ENCODE peak calls at places on chromosomes 3 and 15, in seven cellular contexts. E, V, T, G, U, W and D are unnamed samples. For H3K9me3, the result is how much of the 10 kb centered on the place peaks cover.

GRCh38 chr3:51681453-51681852 is 10.4 kb downstream of the TEX264 start:
- DNase-seq in V (no peak), U (no peak), E (no peak), G (peak), T (peak), W (peak), D (no peak)

GRCh38 chr15:68526269-68526668 is 52.5 kb upstream of the CORO2B start:
- DNase-seq in U (no peak), W (no peak), G (no peak), E (no peak), T (peak), V (no peak), D (no peak)

GRCh38 chr3:73215286-73215685 is 153.8 kb downstream of the EBLN2 start:
- DNase-seq in W (no peak), T (no peak), G (no peak), V (no peak), E (no peak), U (no peak), D (no peak)

GRCh38 chr3:157082305-157082981 is 77.5 kb downstream of the CCNL1 start:
- DNase-seq in G (peak), E (no peak), W (no peak), U (no peak), V (peak), T (peak), D (peak)

GRCh38 chr3:1172642-1173041 is 79.8 kb downstream of the CNTN6 start:
- DNase-seq in V (no peak), E (no peak), T (no peak), W (no peak), G (no peak), U (no peak), D (no peak)

GRCh38 chr3:146334151-146334550 is 83.2 kb upstream of the PLSCR4 start:
- DNase-seq in T (peak), W (no peak), V (no peak), U (no peak), G (no peak), E (no peak), D (no peak)

GRCh38 chr3:153080778-153081240 is 81.2 kb upstream of the RAP2B start:
- DNase-seq in T (no peak), E (no peak), W (no peak), V (no peak), G (no peak), U (no peak), D (no peak)

GRCh38 chr15:101159096-101159935 is 92.5 kb downstream of the CHSY1 start:
- DNase-seq in T (no peak), V (no peak), E (no peak), U (no peak), G (no peak), W (no peak), D (no peak)

GRCh38 chr15:78232951-78233350 is 1.4 kb downstream of the ACSBG1 start:
- DNase-seq in G (no peak), V (no peak), U (no peak), T (no peak), E (no peak), W (no peak), D (no peak)

GRCh38 chr3:190387578-190388213 is at the start of gene CLDN16:
- DNase-seq in T (no peak), G (no peak), V (no peak), E (no peak), U (no peak), W (no peak), D (no peak)

GRCh38 chr15:67812232-67812631 is 13.1 kb upstream of the SKOR1 start:
- DNase-seq in T (no peak), W (no peak), U (no peak), G (no peak), E (no peak), V (no peak), D (no peak)

GRCh38 chr15:78129098-78130011 is 1.9 kb downstream of the CIB2 start:
- DNase-seq in E (no peak), W (no peak), U (no peak), V (no peak), T (no peak), G (no peak), D (no peak)

GRCh38 chr3:170584585-170585007 is 1.3 kb downstream of the SLC7A14 start:
- DNase-seq in U (no peak), E (peak), V (peak), T (peak), W (no peak), G (peak), D (peak)

GRCh38 chr3:133926736-133927542 is 31.3 kb upstream of the RAB6B start:
- DNase-seq in U (no peak), T (no peak), E (no peak), V (no peak), G (no peak), W (no peak), D (peak)

GRCh38 chr15:99895189-99895955 is 162.1 kb upstream of the LYSMD4 start:
- DNase-seq in E (no peak), G (no peak), T (no peak), V (no peak), U (no peak), W (no peak), D (no peak)

GRCh38 chr15:99703603-99704443 is 29.4 kb downstream of the LYSMD4 start:
- DNase-seq in W (no peak), G (no peak), E (peak), U (peak), V (no peak), T (peak), D (peak)

GRCh38 chr3:66993082-66993481 is 5.0 kb upstream of the KBTBD8 start:
- DNase-seq in E (no peak), G (no peak), W (no peak), T (no peak), V (no peak), U (no peak), D (no peak)

GRCh38 chr3:98829246-98829832 is 66.2 kb downstream of the ST3GAL6 start:
- DNase-seq in V (no peak), W (no peak), E (no peak), U (no peak), T (no peak), G (no peak), D (no peak)

GRCh38 chr3:23479615-23480323 is 276.6 kb downstream of the UBE2E2 start:
- DNase-seq in V (no peak), G (no peak), T (no peak), U (no peak), E (no peak), W (no peak), D (no peak)

GRCh38 chr3:126858887-126859286 is 124.0 kb upstream of the PLXNA1 start:
- DNase-seq in W (no peak), E (no peak), U (peak), G (no peak), T (peak), V (no peak), D (peak)

GRCh38 chr3:108088697-108089096 is 2.1 kb downstream of the CD47 start:
- DNase-seq in W (no peak), T (peak), E (no peak), V (no peak), G (no peak), U (no peak), D (peak)

GRCh38 chr15:67384761-67385160 is 130.2 kb downstream of the IQCH start:
- DNase-seq in U (no peak), W (no peak), E (no peak), V (no peak), G (no peak), T (no peak), D (no peak)

GRCh38 chr3:63818282-63819150 is 583 bp upstream of the C3orf49 start:
- DNase-seq in G (peak), E (peak), T (peak), V (peak), U (peak), W (peak), D (peak)

GRCh38 chr3:24253336-24253735 is 241.3 kb downstream of the THRB start:
- DNase-seq in T (no peak), E (no peak), U (no peak), V (no peak), G (no peak), W (no peak), D (no peak)

GRCh38 chr15:27774638-27775037 is 324.5 kb downstream of the OCA2 start:
- DNase-seq in T (no peak), U (no peak), G (no peak), V (no peak), E (no peak), W (no peak), D (no peak)
- H3K9me3 ChIP-seq in T (half or more), U (under half), G (under half), V (under half), E (under half), W (under half), D (under half)

GRCh38 chr3:21417991-21418390 is 333.0 kb downstream of the ZNF385D start:
- DNase-seq in W (no peak), U (no peak), E (no peak), T (no peak), G (no peak), V (no peak), D (no peak)
- H3K9me3 ChIP-seq in W (under half), U (under half), E (under half), T (under half), G (under half), V (under half), D (under half)

GRCh38 chr15:22263738-22264137 is 183.4 kb downstream of the OR4M2 start:
- DNase-seq in V (no peak), U (no peak), G (no peak), T (no peak), E (no peak), W (no peak), D (no peak)

GRCh38 chr15:22262613-22263020 is 182.3 kb downstream of the OR4M2 start:
- DNase-seq in U (no peak), E (no peak), W (peak), G (no peak), T (no peak), V (no peak), D (no peak)

GRCh38 chr15:22265056-22265945 is 185.0 kb downstream of the OR4M2 start:
- DNase-seq in W (no peak), E (no peak), U (no peak), V (no peak), T (no peak), G (no peak), D (no peak)

GRCh38 chr15:22267761-22268160 is 187.4 kb downstream of the OR4M2 start:
- DNase-seq in U (no peak), W (no peak), E (no peak), T (no peak), G (no peak), V (no peak), D (no peak)

GRCh38 chr15:22265961-22266360 is 185.6 kb downstream of the OR4M2 start:
- DNase-seq in T (no peak), W (no peak), G (no peak), U (no peak), E (no peak), V (no peak), D (no peak)
- H3K9me3 ChIP-seq in T (under half), W (under half), G (under half), U (under half), E (under half), V (under half), D (under half)

DNA sequence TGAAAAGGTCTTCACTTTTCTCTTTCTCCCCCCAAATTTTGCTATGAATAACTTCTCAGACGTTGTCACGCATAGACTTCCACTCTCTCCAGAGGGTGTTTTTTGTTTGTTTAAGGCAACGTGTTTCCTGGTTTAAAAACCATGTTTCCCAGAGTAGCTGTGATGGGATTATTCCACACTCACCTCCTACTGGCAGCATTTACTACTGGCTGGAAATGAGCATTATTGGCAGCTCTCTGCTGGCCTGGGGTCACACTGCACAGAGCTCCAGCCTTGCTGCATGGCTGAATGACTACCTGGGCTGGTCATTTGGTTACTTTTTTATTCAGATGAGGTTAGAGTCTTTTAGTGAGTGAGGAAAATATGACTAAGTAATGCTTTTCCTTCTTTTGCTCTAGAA is 65.2 kb downstream of the RARB start:
- DNase-seq in U (no peak), E (no peak), G (no peak), T (no peak), V (no peak), W (no peak), D (peak)
- H3K9me3 ChIP-seq in U (under half), E (under half), G (under half), T (under half), V (under half), W (under half), D (under half)

GRCh38 chr3:13815088-13815683 is 64.7 kb downstream of the WNT7A start:
- DNase-seq in T (no peak), V (no peak), G (no peak), U (no peak), E (no peak), W (no peak), D (no peak)
- H3K9me3 ChIP-seq in T (half or more), V (under half), G (half or more), U (under half), E (under half), W (under half), D (under half)

DNA sequence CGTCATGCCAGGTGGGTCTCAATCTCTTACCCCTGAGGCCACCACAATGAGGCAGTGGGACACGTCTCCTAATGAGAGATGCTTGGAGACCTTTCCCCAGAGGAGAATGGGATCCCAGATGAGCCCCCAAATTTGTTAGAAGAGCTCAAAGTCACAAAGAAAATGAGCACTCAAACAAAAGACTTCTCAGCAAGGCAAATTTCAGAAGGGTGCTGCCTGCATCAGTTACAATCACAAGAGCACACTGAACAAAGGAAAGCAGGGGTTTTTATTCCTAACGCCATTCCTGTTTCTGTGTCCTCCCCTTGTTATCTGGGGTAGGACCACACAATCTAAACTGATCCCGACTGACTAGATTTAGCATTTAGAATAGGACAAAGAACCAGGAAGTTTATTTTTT is 50.1 kb downstream of the DLG1 start:
- DNase-seq in U (no peak), E (no peak), V (no peak), G (no peak), T (no peak), W (no peak), D (no peak)
- H3K9me3 ChIP-seq in U (under half), E (under half), V (under half), G (under half), T (under half), W (under half), D (under half)

GRCh38 chr3:42914771-42915515 is 9.0 kb downstream of the ZNF662 start:
- DNase-seq in T (no peak), G (no peak), W (no peak), U (no peak), E (no peak), V (no peak), D (no peak)
- H3K9me3 ChIP-seq in T (under half), G (half or more), W (under half), U (under half), E (under half), V (under half), D (under half)

GRCh38 chr15:95132774-95133173 is 901.4 kb downstream of the MCTP2 start:
- DNase-seq in T (peak), U (no peak), W (no peak), G (no peak), V (no peak), E (no peak), D (no peak)
- H3K9me3 ChIP-seq in T (under half), U (under half), W (under half), G (under half), V (under half), E (under half), D (under half)

GRCh38 chr3:53974314-53974713 is 82.7 kb upstream of the SELENOK start:
- DNase-seq in W (no peak), U (no peak), V (no peak), T (no peak), G (no peak), E (no peak), D (no peak)
- H3K9me3 ChIP-seq in W (under half), U (under half), V (under half), T (under half), G (under half), E (under half), D (under half)